ENCODE peak calls at places on chromosomes 1 and 21, in seven cellular contexts. M is ecto neural progenitor cell; U is ovary; X is NCI-H446; E is posterior vena cava; R is stimulated activated CD4-positive, alpha-beta T cell treated with anti-CD3 and anti-CD28 coated beads, Interleukin-1b, Interleukin-23, amount 100 ng/mL, for 24 hours; T is amniotic stem cell. A is an unnamed sample.
A peak's percentile ranks its signal among the peaks of the same experiment; 100 is the strongest.

GRCh38 chr1:207863893-207864535 is 46.9 kb downstream of the CD34 start:
- DNase-seq in M (no peak), U (no peak), X (no peak), E (no peak), R (no peak), T (no peak), A (no peak)

GRCh38 chr1:243924188-243924587 is 74.1 kb upstream of the AKT3 start:
- DNase-seq in M (no peak), U (no peak), X (no peak), E (no peak), R (no peak), T (no peak), A (peak; percentile 49)

GRCh38 chr1:84613026-84613425 is 38.8 kb upstream of the CTBS start:
- DNase-seq in M (no peak), U (no peak), X (no peak), E (no peak), R (no peak), T (no peak), A (no peak)

GRCh38 chr21:42423197-42423675 is 19.5 kb downstream of the UBASH3A start:
- DNase-seq in M (no peak), U (no peak), X (no peak), E (no peak), R (no peak), T (no peak), A (no peak)

GRCh38 chr1:24293392-24294227 is 25.5 kb upstream of the GRHL3 start:
- DNase-seq in M (no peak), U (no peak), X (no peak), E (no peak), R (no peak), T (no peak), A (no peak)

GRCh38 chr1:48530727-48531351 is 58.8 kb upstream of the SPATA6 start:
- DNase-seq in M (peak; percentile 93), U (peak; percentile 21), X (peak; percentile 36), E (no peak), R (no peak), T (no peak), A (peak; percentile 9)

GRCh38 chr21:38486221-38486620 is 12.1 kb downstream of the ERG start:
- DNase-seq in M (no peak), U (no peak), X (no peak), E (no peak), R (no peak), T (peak; percentile 26), A (peak; percentile 95)

GRCh38 chr1:15584489-15585363 is at the start of gene AGMAT:
- DNase-seq in M (peak; percentile 79), U (no peak), X (no peak), E (no peak), R (peak; percentile 33), T (no peak), A (no peak)

GRCh38 chr1:147622731-147623130 is 47.6 kb downstream of the ACP6 start:
- DNase-seq in M (no peak), U (no peak), X (no peak), E (no peak), R (no peak), T (no peak), A (peak; percentile 75)

GRCh38 chr1:229388876-229389580 is 44.9 kb downstream of the ACTA1 start:
- DNase-seq in M (no peak), U (no peak), X (no peak), E (no peak), R (no peak), T (no peak), A (peak; percentile 41)

A was measured in astrocyte.